ENCODE peak calls at places on chromosomes 6 and 20, in eight cellular contexts. E is CD4-positive, alpha-beta T cell; V is GM12865; X is activated T-helper 1 cell treated with anti-CD3 and anti-CD28 coated beads, Interleukin-2, amount 50 U/mL, for 16 hours; W is brain microvascular endothelial cell; U is tibial nerve; K is AG08396; N is HEK293T. B is an unnamed sample.

GRCh38 chr20:8291873-8292272 is 159.8 kb downstream of the PLCB1 start:
- DNase-seq in X (no peak), U (no peak), N (no peak), V (no peak), E (no peak), K (peak; percentile 12), W (peak; percentile 40), B (no peak)

GRCh38 chr6:159800141-159800865 is at the start of gene PNLDC1:
- DNase-seq in E (no peak), V (no peak), U (no peak), W (no peak), K (no peak), X (no peak), N (no peak), B (no peak)

GRCh38 chr6:100353276-100354015 is 111.3 kb downstream of the SIM1 start:
- DNase-seq in W (peak; percentile 68), K (peak; percentile 24), E (no peak), U (no peak), X (no peak), N (no peak), V (no peak), B (no peak)

GRCh38 chr20:56572178-56572577 is 39.1 kb downstream of the FAM209B start:
- DNase-seq in X (no peak), V (no peak), U (no peak), W (no peak), E (no peak), K (no peak), N (no peak), B (no peak)

GRCh38 chr6:79077680-79078056 is 386 bp downstream of the PHIP start:
- DNase-seq in N (peak; percentile 36), E (peak; percentile 42), W (no peak), X (peak; percentile 38), U (no peak), V (no peak), K (peak; percentile 57), B (no peak)

GRCh38 chr6:26172496-26172958 is 85.3 kb downstream of the HFE start:
- DNase-seq in K (no peak), W (no peak), V (peak; percentile 69), N (no peak), X (no peak), U (no peak), E (peak; percentile 20), B (peak; percentile 84)

GRCh38 chr6:16805190-16805860 is 44.1 kb upstream of the ATXN1 start:
- DNase-seq in N (no peak), W (no peak), X (no peak), V (no peak), U (no peak), E (no peak), K (no peak), B (no peak)

GRCh38 chr6:149683256-149683860 is 34.5 kb downstream of the LATS1 start:
- DNase-seq in E (no peak), X (no peak), K (no peak), N (no peak), W (no peak), U (no peak), V (no peak), B (no peak)

GRCh38 chr20:61253640-61254511 is 1.8 kb downstream of the CDH4 start:
- DNase-seq in N (peak; percentile 31), X (no peak), U (no peak), V (no peak), W (no peak), E (no peak), K (peak; percentile 66), B (no peak)

GRCh38 chr6:158039178-158039557 is 57.5 kb downstream of the SYNJ2 start:
- DNase-seq in W (peak; percentile 67), X (no peak), U (no peak), K (no peak), V (no peak), N (no peak), E (no peak), B (peak; percentile 51)

GRCh38 chr6:63573899-63574553 is 1.7 kb downstream of the LOC128125822 start:
- DNase-seq in X (no peak), N (peak; percentile 57), K (peak; percentile 31), U (peak; percentile 34), V (peak; percentile 64), E (no peak), W (peak; percentile 51), B (peak; percentile 83)

GRCh38 chr6:143620461-143620860 is 57.3 kb upstream of the PHACTR2 start:
- DNase-seq in X (no peak), K (no peak), V (no peak), N (no peak), E (no peak), U (no peak), W (peak; percentile 10), B (no peak)

B was measured in erythroblast.